ENCODE peak calls at places on chromosome 16, in seven cellular contexts. R is HCT116; K is naive thymus-derived CD4-positive, alpha-beta T cell; N is cardiac muscle cell; X is lung; U is suprapubic skin; H is small intestine. P is an unnamed sample.
A peak's percentile ranks its signal among the peaks of the same experiment; 100 is the strongest.

GRCh38 chr16:67456383-67457140 is 24.4 kb downstream of the ATP6V0D1 start:
- DNase-seq in X (peak; percentile 48), H (peak; percentile 80), K (no peak), R (no peak), U (peak; percentile 90), N (peak; percentile 72), P (no peak)

GRCh38 chr16:66107661-66108060 is 258.8 kb upstream of the CDH5 start:
- DNase-seq in K (no peak), X (no peak), N (peak; percentile 91), U (no peak), H (no peak), R (no peak), P (no peak)

GRCh38 chr16:8864480-8864879 is 4.3 kb downstream of the CARHSP1 start:
- DNase-seq in X (no peak), H (no peak), N (no peak), K (no peak), R (no peak), U (no peak), P (no peak)

GRCh38 chr16:47481698-47482374 is 20.7 kb downstream of the PHKB start:
- DNase-seq in U (no peak), R (no peak), N (no peak), K (no peak), H (no peak), X (no peak), P (no peak)

GRCh38 chr16:70691223-70692129 is 5.6 kb upstream of the MTSS2 start:
- DNase-seq in R (no peak), X (no peak), K (no peak), N (peak; percentile 96), U (no peak), H (no peak), P (no peak)

GRCh38 chr16:70529051-70529777 is 5.6 kb downstream of the SF3B3 start:
- DNase-seq in X (no peak), R (peak; percentile 15), N (peak; percentile 67), U (no peak), K (peak; percentile 15), H (peak; percentile 40), P (no peak)

GRCh38 chr16:58365623-58366022 is 26.6 kb upstream of the GINS3 start:
- DNase-seq in R (no peak), U (no peak), H (no peak), X (no peak), N (no peak), K (no peak), P (no peak)

GRCh38 chr16:17389392-17389791 is 81.4 kb downstream of the XYLT1 start:
- DNase-seq in U (no peak), K (no peak), N (no peak), H (no peak), X (no peak), R (no peak), P (no peak)

GRCh38 chr16:66984902-66985311 is 3.5 kb upstream of the CES4A start:
- DNase-seq in R (no peak), X (no peak), N (no peak), K (no peak), H (no peak), U (no peak), P (no peak)

GRCh38 chr16:84548971-84549844 is 44.7 kb upstream of the MEAK7 start:
- DNase-seq in N (peak; percentile 25), H (peak; percentile 40), R (no peak), U (no peak), K (peak; percentile 62), X (no peak), P (peak; percentile 72)

GRCh38 chr16:4324871-4325740 is 9.2 kb downstream of the GLIS2 start:
- DNase-seq in N (no peak), U (no peak), K (no peak), R (no peak), H (no peak), X (no peak), P (no peak)

GRCh38 chr16:83913234-83913633 is 14.3 kb downstream of the MLYCD start:
- DNase-seq in R (no peak), X (peak; percentile 39), H (no peak), N (peak; percentile 43), K (no peak), U (no peak), P (no peak)

GRCh38 chr16:50071075-50071671 is 5.4 kb downstream of the HEATR3 start:
- DNase-seq in K (no peak), H (no peak), U (no peak), X (no peak), R (no peak), N (no peak), P (no peak)

GRCh38 chr16:84607694-84608093 is 10.2 kb downstream of the COTL1 start:
- DNase-seq in K (no peak), R (no peak), X (no peak), N (no peak), H (no peak), U (no peak), P (no peak)

GRCh38 chr16:8673611-8674412 is 605 bp upstream of the ABAT start:
- DNase-seq in K (no peak), N (no peak), H (no peak), R (no peak), U (no peak), X (no peak), P (no peak)

GRCh38 chr16:47316686-47317085 is 144.2 kb downstream of the ITFG1 start:
- DNase-seq in N (no peak), H (no peak), K (no peak), X (no peak), R (no peak), U (no peak), P (no peak)

GRCh38 chr16:31009894-31010293 is 544 bp downstream of the STX1B start:
- DNase-seq in N (no peak), R (no peak), X (no peak), H (no peak), U (no peak), K (no peak), P (no peak)

GRCh38 chr16:54921229-54921824 is 9.3 kb upstream of the IRX5 start:
- DNase-seq in N (peak; percentile 17), U (no peak), K (no peak), R (no peak), X (no peak), H (no peak), P (no peak)

GRCh38 chr16:67393790-67394270 is 532 bp upstream of the TPPP3 start:
- DNase-seq in K (no peak), R (no peak), X (no peak), N (no peak), H (no peak), U (peak; percentile 70), P (no peak)

GRCh38 chr16:52256310-52257078 is 290.4 kb downstream of the TOX3 start:
- DNase-seq in U (no peak), N (no peak), R (no peak), X (no peak), K (no peak), H (peak; percentile 90), P (no peak)

GRCh38 chr16:85234310-85235235 is 122.3 kb upstream of the CIBAR2 start:
- DNase-seq in K (no peak), X (peak; percentile 40), H (no peak), U (peak; percentile 79), R (no peak), N (peak; percentile 92), P (no peak)

GRCh38 chr16:18792836-18793433 is 2.8 kb upstream of the RPS15A start:
- DNase-seq in U (no peak), K (no peak), N (peak; percentile 49), R (no peak), H (no peak), X (no peak), P (no peak)

GRCh38 chr16:81581107-81581506 is 136.5 kb downstream of the CMIP start:
- DNase-seq in R (no peak), X (peak; percentile 58), H (peak; percentile 56), N (no peak), K (no peak), U (no peak), P (no peak)

GRCh38 chr16:29993903-29994612 is 1.4 kb downstream of the HIRIP3 start:
- DNase-seq in H (no peak), X (no peak), R (no peak), U (no peak), K (no peak), N (no peak), P (no peak)

GRCh38 chr16:29993191-29993902 is 2.1 kb downstream of the HIRIP3 start:
- DNase-seq in R (no peak), X (no peak), N (no peak), H (no peak), K (no peak), U (no peak), P (no peak)

GRCh38 chr16:29995911-29996772 is at the start of gene INO80E:
- DNase-seq in U (peak; percentile 99), N (peak; percentile 96), R (peak; percentile 90), K (peak; percentile 98), X (peak; percentile 99), H (peak; percentile 97), P (peak; percentile 99)

GRCh38 chr16:29995330-29995910 is at the start of gene HIRIP3:
- DNase-seq in H (peak; percentile 85), N (peak; percentile 83), U (peak; percentile 92), K (peak; percentile 89), R (peak; percentile 66), X (peak; percentile 88), P (peak; percentile 86)

GRCh38 chr16:29994613-29995329 is 646 bp downstream of the HIRIP3 start:
- DNase-seq in U (no peak), H (peak; percentile 82), X (peak; percentile 84), K (no peak), N (peak; percentile 53), R (no peak), P (peak; percentile 68)
- H3K36me3 ChIP-seq in U (peaks cover 52% of the 10 kb centered on the region), H (peaks cover 9% of the 10 kb centered on the region), X (peaks cover 34% of the 10 kb centered on the region), K (peaks cover 58% of the 10 kb centered on the region), N (peaks cover 17% of the 10 kb centered on the region), R (peaks cover 12% of the 10 kb centered on the region), P (peaks cover 9% of the 10 kb centered on the region)

GRCh38 chr16:74874123-74874522 is 99.5 kb upstream of the FA2H start:
- DNase-seq in X (no peak), N (no peak), H (no peak), K (no peak), R (no peak), U (no peak), P (no peak)

GRCh38 chr16:74872302-74872701 is 97.7 kb upstream of the FA2H start:
- DNase-seq in K (no peak), X (no peak), U (no peak), H (no peak), R (no peak), N (no peak), P (no peak)

GRCh38 chr16:74874912-74875311 is 100.3 kb upstream of the FA2H start:
- DNase-seq in U (no peak), H (no peak), R (no peak), K (no peak), N (no peak), X (no peak), P (no peak)

GRCh38 chr16:74877706-74878105 is 103.1 kb upstream of the FA2H start:
- DNase-seq in X (no peak), R (no peak), H (no peak), U (no peak), N (no peak), K (no peak), P (no peak)
- H3K36me3 ChIP-seq in X (peaks cover 21% of the 10 kb centered on the region), R (peaks cover 8% of the 10 kb centered on the region), H (peaks cover 15% of the 10 kb centered on the region), U (peaks cover 31% of the 10 kb centered on the region), N (peaks cover 18% of the 10 kb centered on the region), K (peaks cover 39% of the 10 kb centered on the region), P (peaks cover 6% of the 10 kb centered on the region)

GRCh38 chr16:79181419-79181818 is 419.1 kb downstream of the MAF start:
- DNase-seq in X (no peak), U (no peak), K (no peak), R (no peak), N (peak; percentile 10), H (no peak), P (no peak)
- H3K36me3 ChIP-seq in X (no peaks in the 10 kb centered on the region), U (no peaks in the 10 kb centered on the region), K (no peaks in the 10 kb centered on the region), R (no peaks in the 10 kb centered on the region), N (no peaks in the 10 kb centered on the region), H (no peaks in the 10 kb centered on the region), P (no peaks in the 10 kb centered on the region)

GRCh38 chr16:23950898-23951297 is 115.1 kb downstream of the PRKCB start:
- DNase-seq in R (no peak), U (no peak), H (no peak), X (no peak), N (no peak), K (no peak), P (no peak)
- H3K36me3 ChIP-seq in R (no peaks in the 10 kb centered on the region), U (no peaks in the 10 kb centered on the region), H (no peaks in the 10 kb centered on the region), X (no peaks in the 10 kb centered on the region), N (no peaks in the 10 kb centered on the region), K (no peaks in the 10 kb centered on the region), P (no peaks in the 10 kb centered on the region)